ENCODE peak calls at places on chromosomes 6 and 20, in five cellular contexts. O is suprapubic skin, V is left ventricle myocardium inferior, X is aorta, K is fibroblast of lung. P is an unnamed sample. For H3K4me1, the result is how much of the 10 kb centered on the place peaks cover.

GRCh38 chr20:36098364-36098763 is 56.2 kb upstream of the EPB41L1 start:
- DNase-seq in O (no peak), V (no peak), X (peak), K (peak), P (no peak)

GRCh38 chr6:23246901-23247300 is 677.5 kb downstream of the HDGFL1 start:
- DNase-seq in O (no peak), V (no peak), X (no peak), K (peak), P (no peak)

GRCh38 chr20:51437182-51437923 is 105.2 kb downstream of the NFATC2 start:
- DNase-seq in O (no peak), V (no peak), X (no peak), K (no peak), P (no peak)

GRCh38 chr20:45934046-45934586 is 367 bp upstream of the PCIF1 start:
- DNase-seq in O (no peak), V (peak), X (peak), K (peak), P (no peak)

GRCh38 chr20:47113362-47114118 is 218.9 kb downstream of the EYA2 start:
- DNase-seq in O (no peak), V (no peak), X (no peak), K (peak), P (no peak)

GRCh38 chr6:593139-593906 is 63.6 kb downstream of the HUS1B start:
- DNase-seq in O (no peak), V (no peak), X (no peak), K (peak), P (no peak)

GRCh38 chr6:52566853-52567279 is 10.0 kb downstream of the TRAM2 start:
- DNase-seq in O (no peak), V (no peak), X (peak), K (peak), P (no peak)

GRCh38 chr6:51541847-51542246 is 545.6 kb downstream of the PKHD1 start:
- DNase-seq in O (no peak), V (no peak), X (no peak), K (no peak), P (no peak)

GRCh38 chr6:140043762-140044378 is 669.4 kb upstream of the CITED2 start:
- DNase-seq in O (no peak), V (no peak), X (no peak), K (peak), P (no peak)

GRCh38 chr20:41497186-41497895 is 120.8 kb downstream of the CHD6 start:
- DNase-seq in O (no peak), V (no peak), X (no peak), K (no peak), P (no peak)

GRCh38 chr6:10451828-10452509 is 37.1 kb upstream of the TFAP2A start:
- DNase-seq in O (no peak), V (no peak), X (peak), K (peak), P (no peak)

GRCh38 chr20:34541917-34542316 is 16.6 kb upstream of the MAP1LC3A start:
- DNase-seq in O (no peak), V (no peak), X (no peak), K (no peak), P (no peak)

GRCh38 chr6:4369616-4370015 is 234.2 kb upstream of the ECI2 start:
- DNase-seq in O (no peak), V (no peak), X (no peak), K (peak), P (no peak)

GRCh38 chr20:53395188-53395923 is 198.3 kb downstream of the ZNF217 start:
- DNase-seq in O (no peak), V (no peak), X (no peak), K (no peak), P (no peak)

GRCh38 chr6:100099189-100100074 is 105.4 kb upstream of the MCHR2 start:
- DNase-seq in O (no peak), V (no peak), X (no peak), K (peak), P (no peak)

GRCh38 chr6:78243519-78243918 is 590.7 kb downstream of the MEI4 start:
- DNase-seq in O (no peak), V (no peak), X (no peak), K (peak), P (no peak)

GRCh38 chr6:126033696-126034095 is 47.4 kb downstream of the TRMT11 start:
- DNase-seq in O (no peak), V (no peak), X (no peak), K (peak), P (no peak)

GRCh38 chr6:167550936-167551633 is 226.2 kb downstream of the TTLL2 start:
- DNase-seq in O (peak), V (peak), X (peak), K (no peak), P (no peak)

GRCh38 chr6:128039542-128039941 is 138.7 kb upstream of the THEMIS start:
- DNase-seq in O (no peak), V (no peak), X (no peak), K (no peak), P (no peak)

GRCh38 chr6:111576302-111576701 is 29.4 kb downstream of the TRAF3IP2 start:
- DNase-seq in O (no peak), V (no peak), X (no peak), K (peak), P (no peak)

GRCh38 chr20:34017610-34018009 is 23.9 kb downstream of the RALY start:
- DNase-seq in O (no peak), V (no peak), X (no peak), K (peak), P (no peak)

GRCh38 chr20:19408971-19409370 is 196.5 kb downstream of the SLC24A3 start:
- DNase-seq in O (no peak), V (no peak), X (no peak), K (no peak), P (no peak)

DNA sequence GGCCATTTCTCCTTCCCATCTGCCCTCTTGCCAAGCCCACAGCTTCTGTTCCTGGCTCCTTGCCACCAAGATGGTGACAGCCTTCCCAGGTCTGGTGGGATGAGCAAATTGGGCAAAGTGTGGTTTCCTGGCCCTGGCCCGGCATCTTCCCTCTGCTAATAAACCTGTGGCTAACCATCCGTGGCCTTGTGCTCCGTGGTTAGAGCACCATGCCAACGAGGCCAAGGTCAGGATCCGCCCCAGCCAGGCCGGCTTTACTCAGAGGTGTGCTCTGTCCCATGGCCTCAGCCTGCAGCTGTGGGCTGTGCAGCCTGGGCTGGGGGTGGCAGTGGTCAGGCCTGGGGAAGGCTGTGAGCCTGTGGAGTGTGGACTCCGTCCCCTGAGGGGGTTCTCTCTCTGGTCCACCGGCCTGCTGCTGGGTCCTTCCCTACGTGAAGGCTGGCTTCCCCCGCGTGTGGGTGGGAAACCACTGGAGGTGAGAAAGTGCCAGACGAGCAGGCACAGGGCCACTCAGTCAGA is 117.4 kb downstream of the VEGFA start:
- DNase-seq in O (no peak), V (no peak), X (peak), K (peak), P (no peak)
- H3K4me1 ChIP-seq in O (under half), V (under half), X (under half), K (under half), P (under half)

GRCh38 chr6:113876654-113877053 is 19.5 kb downstream of the MARCKS start:
- DNase-seq in O (no peak), V (no peak), X (no peak), K (no peak), P (no peak)
- H3K4me3 ChIP-seq in O (no peak), V (no peak), X (no peak), K (no peak), P (no peak)

GRCh38 chr6:30818426-30818841 is 65.9 kb upstream of the DDR1 start:
- DNase-seq in O (no peak), V (no peak), X (no peak), K (peak), P (no peak)
- H3K27ac ChIP-seq in O (peak), V (no peak), X (no peak), K (peak), P (peak)

GRCh38 chr20:57263767-57264150 is 2.7 kb downstream of the BMP7 start:
- DNase-seq in O (no peak), V (no peak), X (no peak), K (no peak), P (no peak)

GRCh38 chr20:57263127-57263609 is 3.3 kb downstream of the BMP7 start:
- DNase-seq in O (no peak), V (no peak), X (no peak), K (no peak), P (no peak)

GRCh38 chr20:57261488-57262243 is 4.8 kb downstream of the BMP7 start:
- DNase-seq in O (no peak), V (no peak), X (no peak), K (no peak), P (no peak)

GRCh38 chr20:57260959-57261357 is 5.5 kb downstream of the BMP7 start:
- DNase-seq in O (no peak), V (no peak), X (no peak), K (peak), P (no peak)

GRCh38 chr20:57262244-57263126 is 4.0 kb downstream of the BMP7 start:
- DNase-seq in O (no peak), V (no peak), X (no peak), K (no peak), P (no peak)
- H3K4me1 ChIP-seq in O (half or more), V (under half), X (under half), K (under half), P (under half)

GRCh38 chr6:41704028-41704427 is 31.4 kb downstream of the TFEB start:
- DNase-seq in O (no peak), V (no peak), X (no peak), K (no peak), P (no peak)
- H3K4me3 ChIP-seq in O (no peak), V (no peak), X (no peak), K (no peak), P (no peak)

DNA sequence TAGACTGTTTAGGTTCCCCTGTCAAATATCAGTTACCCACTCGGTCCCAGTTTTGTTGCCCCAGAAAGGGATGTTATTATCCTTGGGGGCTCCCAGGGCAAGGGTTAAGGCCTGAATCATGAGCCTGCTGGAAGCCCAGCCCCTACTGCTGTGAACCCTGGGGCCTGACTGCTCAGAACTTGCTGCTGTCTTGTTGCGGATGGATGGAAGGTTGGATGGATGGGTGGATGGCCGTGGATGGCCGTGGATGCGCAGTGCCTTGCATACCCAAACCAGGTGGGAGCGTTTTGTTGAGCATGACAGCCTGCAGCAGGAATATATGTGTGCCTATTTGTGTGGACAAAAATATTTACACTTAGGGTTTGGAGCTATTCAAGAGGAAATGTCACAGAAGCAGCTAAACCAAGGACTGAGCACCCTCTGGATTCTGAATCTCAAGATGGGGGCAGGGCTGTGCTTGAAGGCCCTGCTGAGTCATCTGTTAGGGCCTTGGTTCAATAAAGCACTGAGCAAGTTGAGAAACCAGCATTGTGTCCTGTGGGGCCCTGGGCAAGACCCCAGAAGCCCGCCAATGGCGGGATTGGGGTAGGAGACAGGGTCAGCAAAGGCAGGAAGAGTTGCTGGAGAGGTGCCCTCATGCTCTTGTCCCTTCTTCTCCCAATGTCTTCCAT is 9.6 kb downstream of the CDC25B start:
- DNase-seq in O (peak), V (no peak), X (peak), K (peak), P (no peak)
- H3K27ac ChIP-seq in O (peak), V (peak), X (no peak), K (peak), P (peak)